ENCODE peak calls at places on chromosomes 16 and 17, in four cellular contexts. C is MCF 10A, L is H1, F is left ventricle myocardium inferior. E is an unnamed sample.

GRCh38 chr17:65886240-65886639 is 305.7 kb downstream of the CEP112 start:
- DNase-seq in C (no peak), L (no peak), F (no peak), E (no peak)

GRCh38 chr17:39014795-39015545 is 47.8 kb upstream of the FBXO47 start:
- DNase-seq in C (peak; percentile 28), L (no peak), F (no peak), E (no peak)

GRCh38 chr16:27729516-27730304 is 179.8 kb downstream of the KATNIP start:
- DNase-seq in C (no peak), L (no peak), F (no peak), E (no peak)

GRCh38 chr16:4389051-4389955 is 17.7 kb downstream of the VASN start:
- DNase-seq in C (no peak), L (peak; percentile 58), F (peak; percentile 35), E (no peak)

GRCh38 chr16:73131153-73131862 is 83.4 kb upstream of the ZFHX3 start:
- DNase-seq in C (no peak), L (no peak), F (no peak), E (no peak)

GRCh38 chr17:46212634-46213435 is 19.6 kb upstream of the KANSL1 start:
- DNase-seq in C (peak; percentile 85), L (no peak), F (no peak), E (peak; percentile 47)

GRCh38 chr16:67657017-67657608 is 2.9 kb downstream of the ACD start:
- DNase-seq in C (no peak), L (no peak), F (no peak), E (no peak)

GRCh38 chr17:19986941-19987714 is 9.5 kb upstream of the AKAP10 start:
- DNase-seq in C (no peak), L (no peak), F (no peak), E (no peak)

GRCh38 chr16:56606688-56607618 is 1.4 kb upstream of the MT2A start:
- DNase-seq in C (peak; percentile 99), L (no peak), F (peak; percentile 68), E (no peak)

GRCh38 chr17:79892457-79893236 is 53.4 kb upstream of the CBX4 start:
- DNase-seq in C (peak; percentile 74), L (no peak), F (no peak), E (no peak)

GRCh38 chr16:72092832-72093447 is 480 bp downstream of the TXNL4B start:
- DNase-seq in C (peak; percentile 55), L (no peak), F (no peak), E (peak; percentile 23)

GRCh38 chr17:82028966-82029365 is 2.5 kb upstream of the RAC3 start:
- DNase-seq in C (no peak), L (no peak), F (no peak), E (no peak)

GRCh38 chr16:58733248-58733670 is 857 bp downstream of the GOT2 start:
- DNase-seq in C (peak; percentile 38), L (no peak), F (no peak), E (peak; percentile 60)

GRCh38 chr17:4365628-4366311 is 705 bp downstream of the UBE2G1 start:
- DNase-seq in C (peak; percentile 24), L (peak; percentile 78), F (peak; percentile 37), E (peak; percentile 64)

GRCh38 chr17:4364622-4365041 is 1.8 kb downstream of the UBE2G1 start:
- DNase-seq in C (no peak), L (no peak), F (no peak), E (no peak)

GRCh38 chr17:4358154-4358553 is 8.3 kb downstream of the UBE2G1 start:
- DNase-seq in C (no peak), L (no peak), F (no peak), E (no peak)

GRCh38 chr17:4365103-4365627 is 1.3 kb downstream of the UBE2G1 start:
- DNase-seq in C (peak; percentile 94), L (peak; percentile 86), F (peak; percentile 91), E (peak; percentile 76)

DNA sequence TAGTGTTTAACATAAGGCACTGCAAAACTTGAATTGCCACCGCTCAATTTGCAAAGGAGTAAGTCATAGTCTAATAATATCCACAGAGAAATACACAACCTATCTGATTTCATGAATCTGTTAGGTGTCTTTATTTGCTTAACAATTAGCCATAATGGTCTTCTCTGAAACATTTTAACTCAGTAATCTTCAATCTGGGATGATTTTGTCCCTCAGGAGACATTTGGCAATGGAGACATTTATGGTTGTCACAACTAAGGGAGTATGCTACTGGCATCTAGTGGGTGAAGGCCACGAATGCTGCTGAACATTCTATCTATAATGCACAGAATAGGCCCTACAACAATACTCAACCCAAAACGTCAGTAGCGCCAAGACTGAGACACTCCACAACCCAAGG is 4.3 kb downstream of the UBE2G1 start:
- DNase-seq in C (peak; percentile 20), L (no peak), F (no peak), E (no peak)
- TF ChIP-seq CTCF in C (no peak), L (no peak), F (peak; percentile 30), E (no peak)

DNA sequence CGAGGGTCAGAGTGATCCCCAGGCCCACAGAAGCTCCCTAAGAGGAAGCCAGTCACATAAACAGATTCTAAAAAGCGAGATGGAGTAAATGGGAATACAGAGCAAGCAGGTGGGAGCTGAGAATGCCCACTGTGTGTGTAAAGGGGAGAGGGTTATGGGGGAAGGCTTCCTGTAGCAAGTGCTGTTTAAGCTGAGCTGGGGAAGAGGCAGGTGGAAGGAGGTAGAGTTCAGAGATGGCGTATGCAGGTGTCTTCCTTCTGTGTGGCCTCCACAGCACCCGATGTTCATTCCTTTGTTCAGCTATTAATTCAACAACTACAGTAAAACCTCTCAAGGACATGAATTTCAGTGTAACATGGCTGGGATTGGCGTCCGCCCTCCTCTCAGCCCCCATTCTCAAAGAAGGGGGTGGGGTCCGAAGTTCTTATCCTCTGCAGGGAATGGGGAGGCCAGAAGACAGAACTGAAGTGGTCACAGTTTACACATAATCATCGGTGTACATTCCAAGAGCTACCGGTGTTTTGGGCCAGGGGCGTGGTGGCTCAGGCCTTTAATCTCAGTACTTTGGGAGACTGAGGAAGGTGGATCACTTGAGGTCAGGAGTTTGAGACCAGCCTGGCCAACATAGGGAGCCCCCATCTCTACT is 1.8 kb downstream of the EEF2K start:
- DNase-seq in C (no peak), L (no peak), F (no peak), E (no peak)
- TF ChIP-seq CTCF in C (no peak), L (no peak), F (no peak), E (no peak)

DNA sequence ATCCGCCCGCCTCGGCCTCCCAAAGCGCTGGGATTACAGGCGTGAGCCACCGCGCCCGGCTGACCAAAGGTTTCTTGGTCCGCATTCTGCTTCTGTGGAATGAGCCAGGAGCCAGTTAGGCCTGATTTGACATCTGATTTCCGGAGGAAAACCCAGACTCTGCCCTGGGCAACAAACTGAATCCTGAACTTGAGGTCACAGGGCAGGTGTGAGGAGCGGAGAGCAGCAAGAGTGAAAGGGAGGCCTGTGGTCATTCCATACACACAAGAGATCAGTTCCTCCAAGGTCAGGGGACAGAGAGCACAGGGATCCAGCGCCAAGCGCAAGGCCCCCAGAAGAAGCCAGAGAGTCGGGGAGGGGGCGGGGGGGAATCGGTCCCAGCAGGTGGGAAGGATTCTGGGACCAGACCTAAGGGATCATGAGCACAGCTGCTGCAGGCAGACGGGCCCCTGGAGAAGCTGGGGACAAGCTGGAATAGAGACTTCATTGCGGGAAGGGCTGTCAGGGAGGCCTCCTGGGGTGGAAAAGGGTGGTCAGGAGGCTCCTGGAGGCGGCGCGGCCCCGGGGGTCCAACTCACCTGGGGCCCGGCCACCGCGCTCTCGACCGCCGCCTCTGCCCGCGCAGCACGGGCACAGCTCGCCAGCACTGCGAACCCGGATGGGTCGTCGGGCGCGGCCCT is 436 bp downstream of the SHPK start:
- DNase-seq in C (no peak), L (no peak), F (no peak), E (no peak)
- TF ChIP-seq CTCF in C (no peak), L (no peak), F (no peak), E (no peak)

GRCh38 chr17:76365256-76365903 is 11.7 kb upstream of the PRPSAP1 start:
- DNase-seq in C (peak; percentile 40), L (peak; percentile 50), F (no peak), E (no peak)

GRCh38 chr17:76368545-76368944 is 14.8 kb upstream of the PRPSAP1 start:
- DNase-seq in C (no peak), L (peak; percentile 47), F (no peak), E (no peak)

GRCh38 chr17:76363107-76363801 is 9.5 kb upstream of the PRPSAP1 start:
- DNase-seq in C (no peak), L (no peak), F (no peak), E (no peak)

GRCh38 chr17:76367647-76368046 is 13.9 kb upstream of the PRPSAP1 start:
- DNase-seq in C (no peak), L (no peak), F (no peak), E (no peak)

DNA sequence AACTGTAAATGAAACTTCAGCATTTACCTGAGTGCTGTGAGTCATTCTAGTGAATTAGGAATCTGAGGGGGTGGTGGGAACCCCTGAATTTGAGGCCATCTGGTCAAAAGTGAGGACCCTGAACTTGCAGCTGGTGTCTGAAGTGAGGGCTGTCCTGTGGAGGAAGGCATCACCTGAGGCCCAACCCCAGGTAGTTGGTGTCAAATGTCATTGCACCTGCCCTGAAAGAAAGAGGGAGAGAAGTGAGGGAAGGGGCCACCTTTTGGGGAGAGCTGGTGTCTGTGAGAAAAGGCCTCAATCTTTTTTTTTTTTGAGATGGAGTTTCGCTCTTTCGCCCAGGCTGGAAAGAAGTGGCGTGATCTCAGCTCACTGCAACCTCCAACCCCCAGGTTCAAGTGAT is 12.5 kb upstream of the PRPSAP1 start:
- DNase-seq in C (no peak), L (no peak), F (no peak), E (no peak)
- TF ChIP-seq CTCF in C (no peak), L (no peak), F (no peak), E (no peak)

GRCh38 chr17:74493381-74493833 is 27.0 kb downstream of the CD300A start:
- DNase-seq in C (peak; percentile 70), L (peak; percentile 89), F (peak; percentile 62), E (peak; percentile 84)
- TF ChIP-seq CTCF in C (peak; percentile 82), L (peak; percentile 91), F (peak; percentile 90), E (peak; percentile 94)

DNA sequence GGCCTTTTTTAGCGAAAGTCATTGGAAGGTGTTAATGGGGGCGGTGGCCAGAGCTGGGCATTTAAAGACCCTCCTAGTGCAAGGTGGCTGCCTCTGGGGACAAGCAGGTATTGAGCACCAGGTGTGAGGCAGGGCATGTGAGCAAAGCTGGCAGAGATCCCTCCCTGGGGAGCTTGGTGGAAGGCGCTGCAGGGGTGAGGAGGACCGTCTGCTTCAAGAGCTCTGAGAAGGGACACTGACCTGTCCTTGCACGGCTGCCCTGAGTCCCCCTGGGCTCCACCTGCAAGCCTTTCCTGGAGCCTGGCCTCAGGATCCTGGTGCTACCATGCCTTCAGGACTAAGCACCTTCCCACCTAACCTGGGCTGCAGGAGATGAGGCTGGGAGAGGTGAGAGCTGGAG is 127.0 kb upstream of the CIBAR2 start:
- DNase-seq in C (no peak), L (no peak), F (no peak), E (no peak)
- TF ChIP-seq CTCF in C (no peak), L (no peak), F (no peak), E (no peak)